ENCODE peak calls at places on chromosomes 16 and 17, in seven cellular contexts. I, R, Q, L, V, X and F are unnamed samples.

GRCh38 chr17:17701112-17701511 is 19.9 kb downstream of the RAI1 start:
- DNase-seq in I (no peak), R (no peak), Q (no peak), L (no peak), V (no peak), X (no peak), F (no peak)

GRCh38 chr16:73319747-73320146 is 271.8 kb upstream of the ZFHX3 start:
- DNase-seq in I (no peak), R (no peak), Q (no peak), L (no peak), V (no peak), X (no peak), F (no peak)

GRCh38 chr16:86601356-86601755 is 23.0 kb downstream of the FOXL1 start:
- DNase-seq in I (no peak), R (no peak), Q (no peak), L (no peak), V (no peak), X (no peak), F (no peak)

GRCh38 chr17:56292010-56292409 is 138.7 kb downstream of the ANKFN1 start:
- DNase-seq in I (peak; percentile 81), R (no peak), Q (no peak), L (peak; percentile 83), V (no peak), X (peak; percentile 91), F (peak; percentile 76)

GRCh38 chr17:31593806-31594205 is 202.3 kb downstream of the RAB11FIP4 start:
- DNase-seq in I (peak; percentile 88), R (peak; percentile 59), Q (no peak), L (peak; percentile 58), V (no peak), X (peak; percentile 39), F (peak; percentile 41)

GRCh38 chr16:88941933-88942909 is 34.8 kb downstream of the CBFA2T3 start:
- DNase-seq in I (peak; percentile 64), R (no peak), Q (peak; percentile 21), L (no peak), V (peak; percentile 40), X (no peak), F (no peak)

GRCh38 chr16:546909-547770 is 13.1 kb upstream of the PRR35 start:
- DNase-seq in I (peak; percentile 55), R (no peak), Q (no peak), L (no peak), V (no peak), X (peak; percentile 63), F (peak; percentile 57)

GRCh38 chr17:60586288-60586974 is 13.6 kb upstream of the PPM1D start:
- DNase-seq in I (no peak), R (no peak), Q (no peak), L (no peak), V (no peak), X (no peak), F (peak; percentile 18)

GRCh38 chr17:41631890-41632269 is 7.5 kb upstream of the KRT17 start:
- DNase-seq in I (no peak), R (no peak), Q (no peak), L (no peak), V (no peak), X (no peak), F (no peak)